ENCODE peak calls at places on chromosome 15, in four cellular contexts. X is Peyer's patch, V is epithelial cell of esophagus, F is tibial artery. G is an unnamed sample.

GRCh38 chr15:92917606-92918407 is 17.7 kb downstream of the CHD2 start:
- DNase-seq in V (peak), F (peak), X (peak), G (peak)

GRCh38 chr15:48409623-48410022 is 78.4 kb downstream of the DUT start:
- DNase-seq in V (no peak), F (no peak), X (no peak), G (no peak)

GRCh38 chr15:95826831-95827230 is 503.7 kb upstream of the NR2F2 start:
- DNase-seq in V (peak), F (no peak), X (no peak), G (peak)

GRCh38 chr15:48244923-48245322 is 38.8 kb downstream of the SLC12A1 start:
- DNase-seq in V (peak), X (no peak), F (no peak), G (no peak)

GRCh38 chr15:75203908-75204263 is 2.2 kb downstream of the C15orf39 start:
- DNase-seq in V (no peak), F (no peak), X (no peak), G (no peak)

GRCh38 chr15:42138968-42139386 is 17.5 kb downstream of the PLA2G4F start:
- DNase-seq in F (no peak), V (no peak), X (peak), G (no peak)

GRCh38 chr15:72199721-72200212 is 2.2 kb upstream of the GRAMD2A start:
- DNase-seq in F (peak), V (peak), X (peak), G (peak)

GRCh38 chr15:75606711-75607684 is 18.5 kb downstream of the SNUPN start:
- DNase-seq in V (no peak), F (no peak), X (no peak), G (no peak)

GRCh38 chr15:57356636-57357035 is 19.7 kb upstream of the CGNL1 start:
- DNase-seq in X (no peak), V (peak), F (no peak), G (peak)

GRCh38 chr15:83837946-83838571 is 184.1 kb downstream of the ADAMTSL3 start:
- DNase-seq in X (no peak), F (peak), V (peak), G (no peak)
- TF ChIP-seq CTCF in X (no peak), F (peak), V (peak), G (no peak)

GRCh38 chr15:64193971-64194370 is 31.1 kb upstream of the PPIB start:
- DNase-seq in X (no peak), V (no peak), F (no peak), G (no peak)
- TF ChIP-seq CTCF in X (no peak), V (no peak), F (no peak), G (no peak)

GRCh38 chr15:89750560-89751542 is at the start of gene MESP1:
- DNase-seq in V (peak), F (peak), X (peak), G (peak)
- TF ChIP-seq CTCF in V (peak), F (peak), X (no peak), G (peak)

DNA sequence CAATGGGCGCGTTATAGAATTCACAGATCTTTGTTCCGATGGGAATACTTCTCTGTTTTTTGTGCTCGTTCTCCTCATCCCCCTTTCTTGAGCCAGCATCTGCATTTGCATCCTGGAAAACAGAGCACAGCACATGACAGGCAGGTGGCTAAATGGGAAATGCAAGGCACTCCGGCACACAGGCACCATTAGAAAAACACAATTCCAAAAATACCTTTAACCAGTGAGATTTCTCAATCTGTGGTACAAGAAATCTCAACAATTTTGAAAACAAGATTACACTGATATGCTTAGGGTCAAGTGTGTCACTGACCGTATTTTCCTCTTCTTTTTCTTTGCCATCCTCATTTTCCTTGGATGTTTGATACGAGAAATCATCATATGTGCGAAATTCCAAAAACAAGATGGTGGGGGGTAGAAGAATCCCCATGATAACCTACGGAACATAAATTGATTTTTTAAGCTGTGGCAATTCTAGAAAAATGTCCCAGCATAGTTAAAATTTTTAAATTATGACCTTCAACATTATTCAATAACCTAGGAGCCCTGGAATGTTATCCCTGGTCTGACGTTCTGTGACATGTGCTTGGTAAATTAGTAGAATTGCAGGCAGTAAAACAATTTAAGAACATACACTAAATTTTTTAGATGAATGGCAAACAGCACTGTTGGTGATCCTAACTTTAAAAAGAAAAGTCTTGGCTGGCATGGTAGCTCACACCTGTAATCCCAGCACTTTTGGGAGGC is 46.5 kb upstream of the MTMR10 start:
- DNase-seq in F (no peak), X (no peak), V (no peak), G (no peak)
- TF ChIP-seq CTCF in F (no peak), X (no peak), V (no peak), G (no peak)

DNA sequence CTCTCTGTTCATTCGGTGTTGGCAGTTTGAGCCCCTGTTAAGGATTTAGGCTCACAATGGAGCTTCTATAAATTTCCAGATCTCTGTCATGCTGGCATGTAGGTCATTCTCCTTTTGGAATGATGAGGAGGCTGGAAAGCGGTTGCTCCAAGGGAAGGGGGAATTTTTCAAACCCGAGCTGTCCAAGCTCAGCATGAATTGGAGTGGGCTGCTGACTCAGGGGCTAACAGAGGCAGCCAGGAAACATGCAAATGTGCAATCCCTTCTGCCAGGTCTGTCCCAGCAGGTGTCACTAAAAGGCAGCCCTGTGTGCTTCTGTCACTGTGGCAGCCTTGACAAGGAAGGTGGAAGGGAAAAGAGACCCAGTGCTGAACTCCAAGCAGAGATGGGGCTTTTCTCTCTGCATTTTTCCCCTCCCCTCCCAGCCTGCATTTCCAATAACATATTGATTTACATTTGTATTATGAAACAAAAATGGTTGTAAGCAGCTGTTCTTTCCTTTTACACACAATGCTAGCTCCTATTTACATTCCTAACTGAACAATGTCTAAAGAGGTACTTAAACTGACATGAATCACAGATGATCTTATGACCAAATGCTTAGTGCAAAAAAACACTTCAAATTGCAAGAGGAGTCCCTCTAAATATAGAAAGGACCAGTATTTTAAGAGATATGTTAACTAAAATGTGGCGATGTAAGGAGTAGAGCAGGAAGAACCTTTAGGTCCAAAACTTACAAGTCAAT is 84.4 kb upstream of the ATP10A start:
- DNase-seq in V (no peak), X (no peak), F (no peak), G (peak)
- TF ChIP-seq CTCF in V (no peak), X (no peak), F (no peak), G (peak)

GRCh38 chr15:83446417-83446816 is 724 bp upstream of the SH3GL3 start:
- DNase-seq in X (no peak), V (no peak), F (no peak), G (no peak)

GRCh38 chr15:83445653-83446052 is 1.5 kb upstream of the SH3GL3 start:
- DNase-seq in X (no peak), V (no peak), F (no peak), G (no peak)

GRCh38 chr15:83444936-83445335 is 2.2 kb upstream of the SH3GL3 start:
- DNase-seq in X (no peak), F (no peak), V (no peak), G (no peak)

GRCh38 chr15:83449250-83449671 is 2.1 kb downstream of the SH3GL3 start:
- DNase-seq in V (no peak), F (no peak), X (no peak), G (no peak)

DNA sequence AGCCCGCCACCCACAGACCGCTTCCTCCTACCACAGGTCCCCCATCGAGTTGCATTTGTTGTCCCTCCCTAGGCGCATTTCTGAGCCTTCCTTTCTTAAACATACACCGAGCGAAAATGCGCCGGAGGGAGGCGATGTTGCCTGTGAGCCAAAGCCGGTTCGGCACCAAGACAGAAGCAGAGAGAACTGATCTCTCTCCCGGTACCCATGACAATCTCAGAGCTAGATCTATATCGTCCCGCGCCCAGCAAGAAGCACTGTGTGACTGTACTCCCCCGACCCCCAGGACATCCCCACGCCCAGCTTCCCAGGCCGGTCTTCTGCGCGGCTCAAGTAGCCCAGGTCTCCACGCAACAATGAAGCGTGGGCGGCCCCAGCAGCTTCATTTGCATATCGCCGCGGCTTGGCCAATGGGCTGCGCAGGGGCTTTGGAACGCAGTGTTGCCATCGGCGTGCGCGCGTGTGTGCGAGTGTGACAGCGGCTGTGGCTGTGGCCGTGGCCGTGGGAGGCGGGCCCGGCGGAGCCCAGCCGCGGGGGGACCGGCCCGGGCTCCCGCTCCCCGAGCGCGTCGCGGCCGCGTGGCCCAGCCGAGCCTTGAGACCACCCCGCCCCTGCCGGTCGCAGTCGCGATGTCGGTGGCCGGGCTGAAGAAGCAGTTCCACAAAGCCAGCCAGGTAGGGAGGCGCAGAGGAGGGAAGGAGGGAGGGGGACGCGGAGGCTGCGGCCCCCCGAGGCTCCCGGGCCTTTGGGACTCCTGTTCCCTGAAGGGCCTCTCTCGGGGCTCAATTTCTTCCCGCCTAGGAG is at the start of gene SH3GL3:
- DNase-seq in F (peak), X (peak), V (peak), G (peak)
- TF ChIP-seq CTCF in F (peak), X (no peak), V (peak), G (peak)

GRCh38 chr15:54594115-54594514 is 602.6 kb downstream of the RSL24D1 start:
- DNase-seq in X (no peak), V (no peak), F (no peak), G (no peak)
- TF ChIP-seq CTCF in X (no peak), V (no peak), F (no peak), G (no peak)

GRCh38 chr15:67077641-67078215 is 12.3 kb downstream of the SMAD3 start:
- DNase-seq in V (peak), F (no peak), X (no peak), G (no peak)
- TF ChIP-seq CTCF in V (no peak), F (no peak), X (no peak), G (no peak)

DNA sequence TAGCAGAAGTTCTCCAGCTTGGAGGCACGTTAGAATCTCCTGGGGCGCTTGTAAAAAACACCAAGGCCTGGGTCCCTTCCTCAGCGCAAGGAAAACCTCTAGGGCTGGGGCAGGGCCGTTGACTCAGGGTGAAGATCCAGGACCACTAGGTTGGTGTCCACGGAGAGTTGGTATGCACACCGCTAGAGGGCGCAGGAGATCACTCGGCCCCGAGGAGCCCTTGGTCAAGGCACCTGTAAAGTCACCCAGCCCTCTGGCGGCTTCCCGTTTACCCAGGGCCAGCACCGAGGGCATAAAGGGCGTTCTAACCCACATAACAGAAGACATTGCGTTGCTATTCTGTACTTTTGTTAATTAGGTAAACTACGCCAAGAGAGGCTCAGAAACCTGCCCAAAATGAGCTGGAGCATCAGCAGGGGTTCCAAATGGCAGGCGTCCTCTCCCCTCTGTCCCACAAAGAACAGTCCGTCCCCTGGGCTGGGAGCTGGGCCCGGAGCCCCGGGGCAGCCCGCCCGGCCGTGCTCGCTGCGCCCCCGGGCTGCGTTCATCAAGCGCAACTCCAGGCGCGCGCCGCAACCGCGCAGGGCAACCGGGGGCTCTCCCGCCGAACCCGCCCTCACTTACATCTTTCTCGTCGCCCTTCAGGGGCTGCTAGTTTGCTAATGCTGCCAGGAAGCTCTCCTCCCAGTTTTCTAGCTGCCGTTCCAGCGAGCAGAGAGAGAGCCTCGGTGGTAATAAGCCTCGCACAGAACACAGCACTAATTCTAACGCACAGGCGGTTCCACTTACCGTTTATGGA is 332.1 kb downstream of the ARRDC4 start:
- DNase-seq in F (peak), X (no peak), V (peak), G (peak)
- TF ChIP-seq CTCF in F (peak), X (no peak), V (peak), G (peak)

G was measured in HFFc6.